ENCODE peak calls at places on chromosomes 11 and 22, in seven cellular contexts. J is iPS-NIHi11; M is psoas muscle; O is transverse colon; S is stimulated activated CD4-positive, alpha-beta T cell treated with anti-CD3 and anti-CD28 coated beads, Interleukin-15, amount 100 ng/mL, for 24 hours; N is GM12864; D is naive thymus-derived CD8-positive, alpha-beta T cell. A is an unnamed sample.

GRCh38 chr22:40653361-40653760 is 16.8 kb upstream of the MRTFA start:
- DNase-seq in D (no peak), O (no peak), N (no peak), J (no peak), S (no peak), M (no peak), A (no peak)

GRCh38 chr11:69922596-69923111 is 103.4 kb upstream of the FGF3 start:
- DNase-seq in J (no peak), N (no peak), D (no peak), O (no peak), M (peak; percentile 22), S (no peak), A (no peak)

GRCh38 chr22:20173720-20174119 is 22.9 kb upstream of the CCDC188 start:
- DNase-seq in S (no peak), D (no peak), O (no peak), M (no peak), N (no peak), J (no peak), A (no peak)

GRCh38 chr11:65181569-65182257 is at the start of gene CAPN1:
- DNase-seq in S (peak; percentile 90), M (peak; percentile 95), J (peak; percentile 80), D (peak; percentile 48), N (peak; percentile 60), O (peak; percentile 91), A (peak; percentile 79)

GRCh38 chr11:17581732-17582053 is 34.6 kb downstream of the OTOG start:
- DNase-seq in S (no peak), M (no peak), N (no peak), J (no peak), D (no peak), O (no peak), A (no peak)

GRCh38 chr11:36684840-36685800 is 87.1 kb upstream of the RAG2 start:
- DNase-seq in N (no peak), O (no peak), M (no peak), J (no peak), D (peak; percentile 11), S (peak; percentile 28), A (no peak)

GRCh38 chr11:16806791-16807190 is 68.3 kb downstream of the C11orf58 start:
- DNase-seq in O (no peak), J (no peak), S (no peak), M (no peak), N (no peak), D (no peak), A (peak; percentile 59)

GRCh38 chr11:17400048-17400775 is 11.8 kb upstream of the KCNJ11 start:
- DNase-seq in J (no peak), M (no peak), O (no peak), D (no peak), N (no peak), S (no peak), A (no peak)

GRCh38 chr11:66524304-66525040 is 14.0 kb downstream of the BBS1 start:
- DNase-seq in M (peak; percentile 75), O (no peak), J (no peak), N (no peak), D (no peak), S (no peak), A (no peak)

GRCh38 chr11:3609416-3610265 is 32.2 kb downstream of the ART5 start:
- DNase-seq in D (no peak), S (peak; percentile 25), M (no peak), J (peak; percentile 77), N (no peak), O (no peak), A (no peak)

GRCh38 chr22:23894710-23895598 is 771 bp downstream of the MIF start:
- DNase-seq in O (peak; percentile 86), N (peak; percentile 69), M (peak; percentile 80), D (peak; percentile 51), J (peak; percentile 86), S (peak; percentile 87), A (peak; percentile 81)

GRCh38 chr11:76742912-76743311 is 40.2 kb upstream of the TSKU start:
- DNase-seq in S (no peak), O (no peak), N (no peak), J (no peak), D (no peak), M (no peak), A (no peak)

GRCh38 chr22:37182101-37182948 is 5.7 kb downstream of the C1QTNF6 start:
- DNase-seq in S (no peak), N (no peak), J (no peak), M (peak; percentile 38), O (no peak), D (no peak), A (no peak)

GRCh38 chr11:125370561-125371389 is 125.3 kb downstream of the FEZ1 start:
- DNase-seq in S (no peak), D (no peak), M (no peak), O (no peak), N (no peak), J (no peak), A (no peak)

GRCh38 chr22:47474895-47475294 is 712.4 kb downstream of the TBC1D22A start:
- DNase-seq in D (no peak), J (no peak), S (no peak), O (no peak), N (no peak), M (no peak), A (no peak)

GRCh38 chr11:114354076-114354475 is 46.2 kb downstream of the C11orf71 start:
- DNase-seq in N (no peak), J (no peak), O (no peak), M (no peak), D (no peak), S (no peak), A (no peak)

GRCh38 chr11:33263549-33263948 is 6.4 kb downstream of the HIPK3 start:
- DNase-seq in S (no peak), N (no peak), M (no peak), J (no peak), D (no peak), O (no peak), A (no peak)

GRCh38 chr22:50542416-50542927 is 3.2 kb upstream of the KLHDC7B start:
- DNase-seq in J (no peak), N (peak; percentile 89), D (no peak), M (peak; percentile 54), S (peak; percentile 64), O (peak; percentile 44), A (peak; percentile 51)

GRCh38 chr22:40247976-40248375 is 70.3 kb downstream of the TNRC6B start:
- DNase-seq in D (peak; percentile 19), M (no peak), N (no peak), S (peak; percentile 59), J (no peak), O (peak; percentile 28), A (no peak)

GRCh38 chr11:114820621-114821020 is 142.3 kb downstream of the NXPE2 start:
- DNase-seq in N (no peak), S (no peak), D (no peak), M (no peak), J (no peak), O (no peak), A (no peak)